ENCODE peak calls at places on chromosomes 5 and 9, in ten cellular contexts. One of them, this sample, is unnamed.

GRCh38 chr9:36862206-36863145 is 171.6 kb downstream of the PAX5 start:
- DNase-seq in stimulated activated CD4-positive, alpha-beta T cell treated with anti-CD3 and anti-CD28 coated beads, Interleukin-2, amount 100 ng/mL, for 48 hours: peak; percentile 6
- DNase-seq in activated naive CD8-positive, alpha-beta T cell treated with anti-CD3 and anti-CD28 coated beads, Interleukin-2, amount 50 U/mL, for 16 hours: no peak
- DNase-seq in non-pigmented ciliary epithelial cell: peak; percentile 8
- DNase-seq in MCF 10A: peak; percentile 48
- DNase-seq in heart right ventricle: no peak
- DNase-seq in NCI-H1694: no peak
- DNase-seq in T-helper 17 cell: no peak
- DNase-seq in HuH-7.5: peak; percentile 81
- DNase-seq in CD4-positive, CD25-positive, alpha-beta regulatory T cell: no peak
- DNase-seq in this sample: peak; percentile 27

GRCh38 chr5:128290152-128290858 is 206.7 kb downstream of the SLC12A2 start:
- DNase-seq in activated naive CD8-positive, alpha-beta T cell treated with anti-CD3 and anti-CD28 coated beads, Interleukin-2, amount 50 U/mL, for 16 hours: no peak
- DNase-seq in stimulated activated CD4-positive, alpha-beta T cell treated with anti-CD3 and anti-CD28 coated beads, Interleukin-2, amount 100 ng/mL, for 48 hours: no peak
- DNase-seq in T-helper 17 cell: no peak
- DNase-seq in NCI-H1694: no peak
- DNase-seq in CD4-positive, CD25-positive, alpha-beta regulatory T cell: no peak
- DNase-seq in MCF 10A: no peak
- DNase-seq in HuH-7.5: no peak
- DNase-seq in non-pigmented ciliary epithelial cell: no peak
- DNase-seq in heart right ventricle: no peak
- DNase-seq in this sample: no peak

GRCh38 chr9:9563817-9564216 is 1049.0 kb downstream of the PTPRD start:
- DNase-seq in HuH-7.5: no peak
- DNase-seq in CD4-positive, CD25-positive, alpha-beta regulatory T cell: no peak
- DNase-seq in heart right ventricle: no peak
- DNase-seq in T-helper 17 cell: no peak
- DNase-seq in activated naive CD8-positive, alpha-beta T cell treated with anti-CD3 and anti-CD28 coated beads, Interleukin-2, amount 50 U/mL, for 16 hours: no peak
- DNase-seq in MCF 10A: no peak
- DNase-seq in stimulated activated CD4-positive, alpha-beta T cell treated with anti-CD3 and anti-CD28 coated beads, Interleukin-2, amount 100 ng/mL, for 48 hours: no peak
- DNase-seq in NCI-H1694: no peak
- DNase-seq in non-pigmented ciliary epithelial cell: no peak
- DNase-seq in this sample: no peak

GRCh38 chr9:105319514-105319863 is 75.0 kb downstream of the SLC44A1 start:
- DNase-seq in NCI-H1694: no peak
- DNase-seq in CD4-positive, CD25-positive, alpha-beta regulatory T cell: no peak
- DNase-seq in HuH-7.5: no peak
- DNase-seq in activated naive CD8-positive, alpha-beta T cell treated with anti-CD3 and anti-CD28 coated beads, Interleukin-2, amount 50 U/mL, for 16 hours: no peak
- DNase-seq in T-helper 17 cell: no peak
- DNase-seq in non-pigmented ciliary epithelial cell: no peak
- DNase-seq in stimulated activated CD4-positive, alpha-beta T cell treated with anti-CD3 and anti-CD28 coated beads, Interleukin-2, amount 100 ng/mL, for 48 hours: no peak
- DNase-seq in heart right ventricle: no peak
- DNase-seq in MCF 10A: no peak
- DNase-seq in this sample: no peak

GRCh38 chr5:100789641-100790160 is 113.4 kb downstream of the ST8SIA4 start:
- DNase-seq in non-pigmented ciliary epithelial cell: no peak
- DNase-seq in HuH-7.5: no peak
- DNase-seq in NCI-H1694: no peak
- DNase-seq in heart right ventricle: no peak
- DNase-seq in stimulated activated CD4-positive, alpha-beta T cell treated with anti-CD3 and anti-CD28 coated beads, Interleukin-2, amount 100 ng/mL, for 48 hours: no peak
- DNase-seq in T-helper 17 cell: no peak
- DNase-seq in MCF 10A: no peak
- DNase-seq in activated naive CD8-positive, alpha-beta T cell treated with anti-CD3 and anti-CD28 coated beads, Interleukin-2, amount 50 U/mL, for 16 hours: no peak
- DNase-seq in CD4-positive, CD25-positive, alpha-beta regulatory T cell: no peak
- DNase-seq in this sample: no peak

GRCh38 chr9:83583151-83584014 is 39.6 kb upstream of the IDNK start:
- DNase-seq in activated naive CD8-positive, alpha-beta T cell treated with anti-CD3 and anti-CD28 coated beads, Interleukin-2, amount 50 U/mL, for 16 hours: no peak
- DNase-seq in heart right ventricle: peak; percentile 67
- DNase-seq in HuH-7.5: peak; percentile 49
- DNase-seq in NCI-H1694: peak; percentile 29
- DNase-seq in non-pigmented ciliary epithelial cell: peak; percentile 40
- DNase-seq in stimulated activated CD4-positive, alpha-beta T cell treated with anti-CD3 and anti-CD28 coated beads, Interleukin-2, amount 100 ng/mL, for 48 hours: peak; percentile 6
- DNase-seq in MCF 10A: peak; percentile 79
- DNase-seq in CD4-positive, CD25-positive, alpha-beta regulatory T cell: peak; percentile 52
- DNase-seq in T-helper 17 cell: peak; percentile 11
- DNase-seq in this sample: peak; percentile 39

GRCh38 chr5:80054682-80055081 is 19.5 kb downstream of the THBS4 start:
- DNase-seq in stimulated activated CD4-positive, alpha-beta T cell treated with anti-CD3 and anti-CD28 coated beads, Interleukin-2, amount 100 ng/mL, for 48 hours: no peak
- DNase-seq in heart right ventricle: no peak
- DNase-seq in CD4-positive, CD25-positive, alpha-beta regulatory T cell: no peak
- DNase-seq in HuH-7.5: no peak
- DNase-seq in activated naive CD8-positive, alpha-beta T cell treated with anti-CD3 and anti-CD28 coated beads, Interleukin-2, amount 50 U/mL, for 16 hours: no peak
- DNase-seq in non-pigmented ciliary epithelial cell: no peak
- DNase-seq in T-helper 17 cell: no peak
- DNase-seq in NCI-H1694: no peak
- DNase-seq in MCF 10A: peak; percentile 53
- DNase-seq in this sample: no peak

GRCh38 chr5:110769282-110769681 is 30.5 kb downstream of the SLC25A46 start:
- DNase-seq in MCF 10A: peak; percentile 27
- DNase-seq in heart right ventricle: no peak
- DNase-seq in stimulated activated CD4-positive, alpha-beta T cell treated with anti-CD3 and anti-CD28 coated beads, Interleukin-2, amount 100 ng/mL, for 48 hours: no peak
- DNase-seq in CD4-positive, CD25-positive, alpha-beta regulatory T cell: no peak
- DNase-seq in activated naive CD8-positive, alpha-beta T cell treated with anti-CD3 and anti-CD28 coated beads, Interleukin-2, amount 50 U/mL, for 16 hours: no peak
- DNase-seq in HuH-7.5: no peak
- DNase-seq in non-pigmented ciliary epithelial cell: peak; percentile 53
- DNase-seq in NCI-H1694: no peak
- DNase-seq in T-helper 17 cell: no peak
- DNase-seq in this sample: no peak

GRCh38 chr5:8954801-8955200 is 591.1 kb downstream of the SEMA5A start:
- DNase-seq in T-helper 17 cell: no peak
- DNase-seq in heart right ventricle: no peak
- DNase-seq in NCI-H1694: no peak
- DNase-seq in activated naive CD8-positive, alpha-beta T cell treated with anti-CD3 and anti-CD28 coated beads, Interleukin-2, amount 50 U/mL, for 16 hours: no peak
- DNase-seq in CD4-positive, CD25-positive, alpha-beta regulatory T cell: no peak
- DNase-seq in non-pigmented ciliary epithelial cell: no peak
- DNase-seq in stimulated activated CD4-positive, alpha-beta T cell treated with anti-CD3 and anti-CD28 coated beads, Interleukin-2, amount 100 ng/mL, for 48 hours: no peak
- DNase-seq in HuH-7.5: no peak
- DNase-seq in MCF 10A: no peak
- DNase-seq in this sample: no peak

GRCh38 chr9:114288233-114289051 is 34.5 kb upstream of the ORM1 start:
- DNase-seq in activated naive CD8-positive, alpha-beta T cell treated with anti-CD3 and anti-CD28 coated beads, Interleukin-2, amount 50 U/mL, for 16 hours: no peak
- DNase-seq in HuH-7.5: no peak
- DNase-seq in heart right ventricle: no peak
- DNase-seq in MCF 10A: peak; percentile 68
- DNase-seq in stimulated activated CD4-positive, alpha-beta T cell treated with anti-CD3 and anti-CD28 coated beads, Interleukin-2, amount 100 ng/mL, for 48 hours: no peak
- DNase-seq in CD4-positive, CD25-positive, alpha-beta regulatory T cell: no peak
- DNase-seq in T-helper 17 cell: no peak
- DNase-seq in NCI-H1694: peak; percentile 11
- DNase-seq in non-pigmented ciliary epithelial cell: no peak
- DNase-seq in this sample: no peak

GRCh38 chr5:132455614-132456115 is 34.9 kb downstream of the IRF1 start:
- DNase-seq in activated naive CD8-positive, alpha-beta T cell treated with anti-CD3 and anti-CD28 coated beads, Interleukin-2, amount 50 U/mL, for 16 hours: no peak
- DNase-seq in non-pigmented ciliary epithelial cell: no peak
- DNase-seq in stimulated activated CD4-positive, alpha-beta T cell treated with anti-CD3 and anti-CD28 coated beads, Interleukin-2, amount 100 ng/mL, for 48 hours: no peak
- DNase-seq in CD4-positive, CD25-positive, alpha-beta regulatory T cell: no peak
- DNase-seq in NCI-H1694: no peak
- DNase-seq in heart right ventricle: no peak
- DNase-seq in HuH-7.5: no peak
- DNase-seq in MCF 10A: no peak
- DNase-seq in T-helper 17 cell: no peak
- DNase-seq in this sample: no peak

GRCh38 chr9:126470251-126470993 is 143.3 kb upstream of the LMX1B start:
- DNase-seq in MCF 10A: no peak
- DNase-seq in heart right ventricle: no peak
- DNase-seq in CD4-positive, CD25-positive, alpha-beta regulatory T cell: no peak
- DNase-seq in non-pigmented ciliary epithelial cell: no peak
- DNase-seq in activated naive CD8-positive, alpha-beta T cell treated with anti-CD3 and anti-CD28 coated beads, Interleukin-2, amount 50 U/mL, for 16 hours: no peak
- DNase-seq in HuH-7.5: no peak
- DNase-seq in NCI-H1694: no peak
- DNase-seq in T-helper 17 cell: no peak
- DNase-seq in stimulated activated CD4-positive, alpha-beta T cell treated with anti-CD3 and anti-CD28 coated beads, Interleukin-2, amount 100 ng/mL, for 48 hours: no peak
- DNase-seq in this sample: no peak

GRCh38 chr9:133203506-133204075 is 5.5 kb downstream of the OBP2B start:
- DNase-seq in activated naive CD8-positive, alpha-beta T cell treated with anti-CD3 and anti-CD28 coated beads, Interleukin-2, amount 50 U/mL, for 16 hours: no peak
- DNase-seq in NCI-H1694: no peak
- DNase-seq in T-helper 17 cell: no peak
- DNase-seq in CD4-positive, CD25-positive, alpha-beta regulatory T cell: no peak
- DNase-seq in non-pigmented ciliary epithelial cell: no peak
- DNase-seq in MCF 10A: no peak
- DNase-seq in stimulated activated CD4-positive, alpha-beta T cell treated with anti-CD3 and anti-CD28 coated beads, Interleukin-2, amount 100 ng/mL, for 48 hours: no peak
- DNase-seq in heart right ventricle: no peak
- DNase-seq in HuH-7.5: no peak
- DNase-seq in this sample: no peak

GRCh38 chr5:76602094-76602726 is 21.0 kb downstream of the F2RL2 start:
- DNase-seq in activated naive CD8-positive, alpha-beta T cell treated with anti-CD3 and anti-CD28 coated beads, Interleukin-2, amount 50 U/mL, for 16 hours: no peak
- DNase-seq in non-pigmented ciliary epithelial cell: no peak
- DNase-seq in heart right ventricle: no peak
- DNase-seq in CD4-positive, CD25-positive, alpha-beta regulatory T cell: no peak
- DNase-seq in HuH-7.5: no peak
- DNase-seq in MCF 10A: no peak
- DNase-seq in stimulated activated CD4-positive, alpha-beta T cell treated with anti-CD3 and anti-CD28 coated beads, Interleukin-2, amount 100 ng/mL, for 48 hours: no peak
- DNase-seq in T-helper 17 cell: no peak
- DNase-seq in NCI-H1694: no peak
- DNase-seq in this sample: no peak

GRCh38 chr5:158203256-158203655 is 344.3 kb upstream of the CLINT1 start:
- DNase-seq in heart right ventricle: no peak
- DNase-seq in NCI-H1694: no peak
- DNase-seq in T-helper 17 cell: no peak
- DNase-seq in non-pigmented ciliary epithelial cell: no peak
- DNase-seq in activated naive CD8-positive, alpha-beta T cell treated with anti-CD3 and anti-CD28 coated beads, Interleukin-2, amount 50 U/mL, for 16 hours: no peak
- DNase-seq in HuH-7.5: no peak
- DNase-seq in stimulated activated CD4-positive, alpha-beta T cell treated with anti-CD3 and anti-CD28 coated beads, Interleukin-2, amount 100 ng/mL, for 48 hours: no peak
- DNase-seq in MCF 10A: no peak
- DNase-seq in CD4-positive, CD25-positive, alpha-beta regulatory T cell: no peak
- DNase-seq in this sample: peak; percentile 41

GRCh38 chr9:21969011-21969935 is 24.9 kb downstream of the CDKN2A start:
- DNase-seq in non-pigmented ciliary epithelial cell: no peak
- DNase-seq in activated naive CD8-positive, alpha-beta T cell treated with anti-CD3 and anti-CD28 coated beads, Interleukin-2, amount 50 U/mL, for 16 hours: no peak
- DNase-seq in T-helper 17 cell: no peak
- DNase-seq in MCF 10A: no peak
- DNase-seq in heart right ventricle: no peak
- DNase-seq in NCI-H1694: no peak
- DNase-seq in stimulated activated CD4-positive, alpha-beta T cell treated with anti-CD3 and anti-CD28 coated beads, Interleukin-2, amount 100 ng/mL, for 48 hours: no peak
- DNase-seq in CD4-positive, CD25-positive, alpha-beta regulatory T cell: no peak
- DNase-seq in HuH-7.5: no peak
- DNase-seq in this sample: no peak

GRCh38 chr9:16119861-16120641 is 567.2 kb downstream of the CCDC171 start:
- DNase-seq in non-pigmented ciliary epithelial cell: no peak
- DNase-seq in T-helper 17 cell: no peak
- DNase-seq in HuH-7.5: no peak
- DNase-seq in MCF 10A: peak; percentile 22
- DNase-seq in NCI-H1694: no peak
- DNase-seq in activated naive CD8-positive, alpha-beta T cell treated with anti-CD3 and anti-CD28 coated beads, Interleukin-2, amount 50 U/mL, for 16 hours: no peak
- DNase-seq in CD4-positive, CD25-positive, alpha-beta regulatory T cell: no peak
- DNase-seq in heart right ventricle: no peak
- DNase-seq in stimulated activated CD4-positive, alpha-beta T cell treated with anti-CD3 and anti-CD28 coated beads, Interleukin-2, amount 100 ng/mL, for 48 hours: no peak
- DNase-seq in this sample: no peak

GRCh38 chr9:2677927-2678889 is 39.1 kb upstream of the KCNV2 start:
- DNase-seq in MCF 10A: no peak
- DNase-seq in CD4-positive, CD25-positive, alpha-beta regulatory T cell: no peak
- DNase-seq in HuH-7.5: no peak
- DNase-seq in NCI-H1694: no peak
- DNase-seq in T-helper 17 cell: no peak
- DNase-seq in non-pigmented ciliary epithelial cell: no peak
- DNase-seq in stimulated activated CD4-positive, alpha-beta T cell treated with anti-CD3 and anti-CD28 coated beads, Interleukin-2, amount 100 ng/mL, for 48 hours: no peak
- DNase-seq in activated naive CD8-positive, alpha-beta T cell treated with anti-CD3 and anti-CD28 coated beads, Interleukin-2, amount 50 U/mL, for 16 hours: no peak
- DNase-seq in heart right ventricle: no peak
- DNase-seq in this sample: no peak

GRCh38 chr5:38258037-38258318 is 381 bp upstream of the EGFLAM start:
- DNase-seq in NCI-H1694: no peak
- DNase-seq in non-pigmented ciliary epithelial cell: no peak
- DNase-seq in heart right ventricle: no peak
- DNase-seq in stimulated activated CD4-positive, alpha-beta T cell treated with anti-CD3 and anti-CD28 coated beads, Interleukin-2, amount 100 ng/mL, for 48 hours: no peak
- DNase-seq in HuH-7.5: peak; percentile 15
- DNase-seq in activated naive CD8-positive, alpha-beta T cell treated with anti-CD3 and anti-CD28 coated beads, Interleukin-2, amount 50 U/mL, for 16 hours: no peak
- DNase-seq in T-helper 17 cell: no peak
- DNase-seq in CD4-positive, CD25-positive, alpha-beta regulatory T cell: no peak
- DNase-seq in MCF 10A: no peak
- DNase-seq in this sample: no peak

GRCh38 chr5:148433826-148434225 is 50.1 kb downstream of the FBXO38 start:
- DNase-seq in stimulated activated CD4-positive, alpha-beta T cell treated with anti-CD3 and anti-CD28 coated beads, Interleukin-2, amount 100 ng/mL, for 48 hours: no peak
- DNase-seq in heart right ventricle: no peak
- DNase-seq in activated naive CD8-positive, alpha-beta T cell treated with anti-CD3 and anti-CD28 coated beads, Interleukin-2, amount 50 U/mL, for 16 hours: no peak
- DNase-seq in NCI-H1694: no peak
- DNase-seq in HuH-7.5: no peak
- DNase-seq in MCF 10A: no peak
- DNase-seq in T-helper 17 cell: no peak
- DNase-seq in CD4-positive, CD25-positive, alpha-beta regulatory T cell: no peak
- DNase-seq in non-pigmented ciliary epithelial cell: no peak
- DNase-seq in this sample: no peak

GRCh38 chr5:111859533-111860270 is 102.7 kb upstream of the NREP start:
- DNase-seq in CD4-positive, CD25-positive, alpha-beta regulatory T cell: no peak
- DNase-seq in non-pigmented ciliary epithelial cell: peak; percentile 76
- DNase-seq in T-helper 17 cell: no peak
- DNase-seq in MCF 10A: peak; percentile 95
- DNase-seq in NCI-H1694: no peak
- DNase-seq in activated naive CD8-positive, alpha-beta T cell treated with anti-CD3 and anti-CD28 coated beads, Interleukin-2, amount 50 U/mL, for 16 hours: no peak
- DNase-seq in stimulated activated CD4-positive, alpha-beta T cell treated with anti-CD3 and anti-CD28 coated beads, Interleukin-2, amount 100 ng/mL, for 48 hours: no peak
- DNase-seq in heart right ventricle: peak; percentile 8
- DNase-seq in HuH-7.5: no peak
- DNase-seq in this sample: peak; percentile 79

GRCh38 chr9:129242971-129243561 is 65.0 kb upstream of the IER5L start:
- DNase-seq in HuH-7.5: no peak
- DNase-seq in non-pigmented ciliary epithelial cell: no peak
- DNase-seq in NCI-H1694: no peak
- DNase-seq in MCF 10A: no peak
- DNase-seq in stimulated activated CD4-positive, alpha-beta T cell treated with anti-CD3 and anti-CD28 coated beads, Interleukin-2, amount 100 ng/mL, for 48 hours: no peak
- DNase-seq in T-helper 17 cell: no peak
- DNase-seq in activated naive CD8-positive, alpha-beta T cell treated with anti-CD3 and anti-CD28 coated beads, Interleukin-2, amount 50 U/mL, for 16 hours: no peak
- DNase-seq in CD4-positive, CD25-positive, alpha-beta regulatory T cell: no peak
- DNase-seq in heart right ventricle: no peak
- DNase-seq in this sample: no peak

GRCh38 chr5:59842999-59843398 is 50.5 kb downstream of the PDE4D start:
- DNase-seq in CD4-positive, CD25-positive, alpha-beta regulatory T cell: no peak
- DNase-seq in stimulated activated CD4-positive, alpha-beta T cell treated with anti-CD3 and anti-CD28 coated beads, Interleukin-2, amount 100 ng/mL, for 48 hours: no peak
- DNase-seq in non-pigmented ciliary epithelial cell: no peak
- DNase-seq in activated naive CD8-positive, alpha-beta T cell treated with anti-CD3 and anti-CD28 coated beads, Interleukin-2, amount 50 U/mL, for 16 hours: no peak
- DNase-seq in MCF 10A: no peak
- DNase-seq in HuH-7.5: no peak
- DNase-seq in NCI-H1694: no peak
- DNase-seq in T-helper 17 cell: no peak
- DNase-seq in heart right ventricle: no peak
- DNase-seq in this sample: no peak

GRCh38 chr9:137347928-137348327 is 45.9 kb upstream of the NRARP start:
- DNase-seq in HuH-7.5: no peak
- DNase-seq in CD4-positive, CD25-positive, alpha-beta regulatory T cell: no peak
- DNase-seq in stimulated activated CD4-positive, alpha-beta T cell treated with anti-CD3 and anti-CD28 coated beads, Interleukin-2, amount 100 ng/mL, for 48 hours: no peak
- DNase-seq in NCI-H1694: no peak
- DNase-seq in activated naive CD8-positive, alpha-beta T cell treated with anti-CD3 and anti-CD28 coated beads, Interleukin-2, amount 50 U/mL, for 16 hours: no peak
- DNase-seq in MCF 10A: no peak
- DNase-seq in non-pigmented ciliary epithelial cell: no peak
- DNase-seq in T-helper 17 cell: no peak
- DNase-seq in heart right ventricle: no peak
- DNase-seq in this sample: no peak

GRCh38 chr5:158976035-158976434 is 123.7 kb downstream of the EBF1 start:
- DNase-seq in CD4-positive, CD25-positive, alpha-beta regulatory T cell: no peak
- DNase-seq in NCI-H1694: no peak
- DNase-seq in activated naive CD8-positive, alpha-beta T cell treated with anti-CD3 and anti-CD28 coated beads, Interleukin-2, amount 50 U/mL, for 16 hours: no peak
- DNase-seq in heart right ventricle: no peak
- DNase-seq in HuH-7.5: no peak
- DNase-seq in T-helper 17 cell: no peak
- DNase-seq in non-pigmented ciliary epithelial cell: peak; percentile 67
- DNase-seq in stimulated activated CD4-positive, alpha-beta T cell treated with anti-CD3 and anti-CD28 coated beads, Interleukin-2, amount 100 ng/mL, for 48 hours: no peak
- DNase-seq in MCF 10A: peak; percentile 83
- DNase-seq in this sample: no peak

GRCh38 chr5:42949348-42950090 is 90.6 kb downstream of the ANXA2R start:
- DNase-seq in non-pigmented ciliary epithelial cell: no peak
- DNase-seq in T-helper 17 cell: peak; percentile 48
- DNase-seq in activated naive CD8-positive, alpha-beta T cell treated with anti-CD3 and anti-CD28 coated beads, Interleukin-2, amount 50 U/mL, for 16 hours: no peak
- DNase-seq in heart right ventricle: peak; percentile 70
- DNase-seq in stimulated activated CD4-positive, alpha-beta T cell treated with anti-CD3 and anti-CD28 coated beads, Interleukin-2, amount 100 ng/mL, for 48 hours: peak; percentile 38
- DNase-seq in HuH-7.5: peak; percentile 71
- DNase-seq in NCI-H1694: no peak
- DNase-seq in MCF 10A: no peak
- DNase-seq in CD4-positive, CD25-positive, alpha-beta regulatory T cell: peak; percentile 92
- DNase-seq in this sample: no peak

GRCh38 chr9:87884578-87885459 is 2.1 kb downstream of the SPATA31E1 start:
- DNase-seq in MCF 10A: no peak
- DNase-seq in non-pigmented ciliary epithelial cell: no peak
- DNase-seq in stimulated activated CD4-positive, alpha-beta T cell treated with anti-CD3 and anti-CD28 coated beads, Interleukin-2, amount 100 ng/mL, for 48 hours: no peak
- DNase-seq in activated naive CD8-positive, alpha-beta T cell treated with anti-CD3 and anti-CD28 coated beads, Interleukin-2, amount 50 U/mL, for 16 hours: no peak
- DNase-seq in CD4-positive, CD25-positive, alpha-beta regulatory T cell: no peak
- DNase-seq in NCI-H1694: no peak
- DNase-seq in T-helper 17 cell: no peak
- DNase-seq in HuH-7.5: no peak
- DNase-seq in heart right ventricle: no peak
- DNase-seq in this sample: no peak

GRCh38 chr9:4417578-4418325 is 72.5 kb upstream of the SLC1A1 start:
- DNase-seq in stimulated activated CD4-positive, alpha-beta T cell treated with anti-CD3 and anti-CD28 coated beads, Interleukin-2, amount 100 ng/mL, for 48 hours: no peak
- DNase-seq in activated naive CD8-positive, alpha-beta T cell treated with anti-CD3 and anti-CD28 coated beads, Interleukin-2, amount 50 U/mL, for 16 hours: no peak
- DNase-seq in T-helper 17 cell: no peak
- DNase-seq in heart right ventricle: no peak
- DNase-seq in NCI-H1694: no peak
- DNase-seq in CD4-positive, CD25-positive, alpha-beta regulatory T cell: no peak
- DNase-seq in MCF 10A: peak; percentile 52
- DNase-seq in non-pigmented ciliary epithelial cell: peak; percentile 23
- DNase-seq in HuH-7.5: no peak
- DNase-seq in this sample: no peak